ENCODE peak calls at places on chromosomes 5 and 9, in seven cellular contexts. One of them, this sample, is unnamed.
A peak's percentile ranks its signal among the peaks of the same experiment; 100 is the strongest.

GRCh38 chr5:159341914-159342313 is 11.6 kb upstream of the IL12B start:
- DNase-seq in colonic mucosa: peak; percentile 54
- DNase-seq in small intestine: peak; percentile 12
- DNase-seq in A549: peak; percentile 61
- DNase-seq in HCT116: peak; percentile 64
- DNase-seq in CD4-positive, CD25-positive, alpha-beta regulatory T cell: no peak
- DNase-seq in BE2C: peak; percentile 78
- DNase-seq in this sample: peak; percentile 92

GRCh38 chr9:123684393-123685149 is 245.4 kb downstream of the DENND1A start:
- DNase-seq in colonic mucosa: no peak
- DNase-seq in small intestine: no peak
- DNase-seq in A549: no peak
- DNase-seq in HCT116: no peak
- DNase-seq in CD4-positive, CD25-positive, alpha-beta regulatory T cell: no peak
- DNase-seq in BE2C: no peak
- DNase-seq in this sample: no peak

GRCh38 chr5:83494666-83495065 is 23.1 kb downstream of the VCAN start:
- DNase-seq in colonic mucosa: no peak
- DNase-seq in small intestine: no peak
- DNase-seq in A549: no peak
- DNase-seq in HCT116: no peak
- DNase-seq in CD4-positive, CD25-positive, alpha-beta regulatory T cell: no peak
- DNase-seq in BE2C: no peak
- DNase-seq in this sample: no peak

GRCh38 chr5:137361275-137361674 is 137.9 kb downstream of the SPOCK1 start:
- DNase-seq in colonic mucosa: no peak
- DNase-seq in small intestine: no peak
- DNase-seq in A549: no peak
- DNase-seq in HCT116: no peak
- DNase-seq in CD4-positive, CD25-positive, alpha-beta regulatory T cell: no peak
- DNase-seq in BE2C: no peak
- DNase-seq in this sample: no peak

GRCh38 chr9:132631280-132631679 is 38.5 kb downstream of the DDX31 start:
- DNase-seq in colonic mucosa: no peak
- DNase-seq in small intestine: no peak
- DNase-seq in A549: no peak
- DNase-seq in HCT116: no peak
- DNase-seq in CD4-positive, CD25-positive, alpha-beta regulatory T cell: no peak
- DNase-seq in BE2C: no peak
- DNase-seq in this sample: no peak

GRCh38 chr5:16489322-16489791 is 23.8 kb upstream of the ZNF622 start:
- DNase-seq in colonic mucosa: no peak
- DNase-seq in small intestine: peak; percentile 67
- DNase-seq in A549: peak; percentile 45
- DNase-seq in HCT116: peak; percentile 21
- DNase-seq in CD4-positive, CD25-positive, alpha-beta regulatory T cell: no peak
- DNase-seq in BE2C: no peak
- DNase-seq in this sample: no peak

GRCh38 chr9:129548571-129549135 is 72.2 kb downstream of the C9orf50 start:
- DNase-seq in colonic mucosa: no peak
- DNase-seq in small intestine: no peak
- DNase-seq in A549: no peak
- DNase-seq in HCT116: no peak
- DNase-seq in CD4-positive, CD25-positive, alpha-beta regulatory T cell: no peak
- DNase-seq in BE2C: no peak
- DNase-seq in this sample: no peak

GRCh38 chr9:35538361-35539234 is 48.7 kb downstream of the RUSC2 start:
- DNase-seq in colonic mucosa: peak; percentile 40
- DNase-seq in small intestine: no peak
- DNase-seq in A549: no peak
- DNase-seq in HCT116: no peak
- DNase-seq in CD4-positive, CD25-positive, alpha-beta regulatory T cell: no peak
- DNase-seq in BE2C: peak; percentile 81
- DNase-seq in this sample: no peak

GRCh38 chr5:42912184-42912766 is 100.6 kb upstream of the SELENOP start:
- DNase-seq in colonic mucosa: no peak
- DNase-seq in small intestine: no peak
- DNase-seq in A549: peak; percentile 57
- DNase-seq in HCT116: peak; percentile 51
- DNase-seq in CD4-positive, CD25-positive, alpha-beta regulatory T cell: peak; percentile 28
- DNase-seq in BE2C: peak; percentile 40
- DNase-seq in this sample: peak; percentile 62

GRCh38 chr5:60842859-60843692 is 993 bp downstream of the ELOVL7 start:
- DNase-seq in colonic mucosa: peak; percentile 43
- DNase-seq in small intestine: peak; percentile 53
- DNase-seq in A549: peak; percentile 13
- DNase-seq in HCT116: no peak
- DNase-seq in CD4-positive, CD25-positive, alpha-beta regulatory T cell: no peak
- DNase-seq in BE2C: no peak
- DNase-seq in this sample: no peak

GRCh38 chr9:899440-900184 is 58.1 kb downstream of the DMRT1 start:
- DNase-seq in colonic mucosa: peak; percentile 18
- DNase-seq in small intestine: peak; percentile 30
- DNase-seq in A549: no peak
- DNase-seq in HCT116: no peak
- DNase-seq in CD4-positive, CD25-positive, alpha-beta regulatory T cell: no peak
- DNase-seq in BE2C: no peak
- DNase-seq in this sample: no peak

GRCh38 chr5:97476852-97477534 is 293.9 kb upstream of the RIOK2 start:
- DNase-seq in colonic mucosa: no peak
- DNase-seq in small intestine: no peak
- DNase-seq in A549: no peak
- DNase-seq in HCT116: no peak
- DNase-seq in CD4-positive, CD25-positive, alpha-beta regulatory T cell: no peak
- DNase-seq in BE2C: no peak
- DNase-seq in this sample: no peak

GRCh38 chr5:145975361-145976066 is 39.1 kb downstream of the SH3RF2 start:
- DNase-seq in colonic mucosa: peak; percentile 55
- DNase-seq in small intestine: peak; percentile 68
- DNase-seq in A549: no peak
- DNase-seq in HCT116: peak; percentile 86
- DNase-seq in CD4-positive, CD25-positive, alpha-beta regulatory T cell: no peak
- DNase-seq in BE2C: peak; percentile 69
- DNase-seq in this sample: no peak

GRCh38 chr9:20791682-20792081 is 107.6 kb downstream of the FOCAD start:
- DNase-seq in colonic mucosa: no peak
- DNase-seq in small intestine: no peak
- DNase-seq in A549: no peak
- DNase-seq in HCT116: no peak
- DNase-seq in CD4-positive, CD25-positive, alpha-beta regulatory T cell: no peak
- DNase-seq in BE2C: no peak
- DNase-seq in this sample: no peak

GRCh38 chr5:16418471-16418922 is 47.1 kb downstream of the ZNF622 start:
- DNase-seq in colonic mucosa: no peak
- DNase-seq in small intestine: peak; percentile 21
- DNase-seq in A549: no peak
- DNase-seq in HCT116: no peak
- DNase-seq in CD4-positive, CD25-positive, alpha-beta regulatory T cell: no peak
- DNase-seq in BE2C: peak; percentile 89
- DNase-seq in this sample: no peak

GRCh38 chr5:35131723-35132122 is 84.0 kb upstream of the AGXT2 start:
- DNase-seq in colonic mucosa: no peak
- DNase-seq in small intestine: no peak
- DNase-seq in A549: no peak
- DNase-seq in HCT116: no peak
- DNase-seq in CD4-positive, CD25-positive, alpha-beta regulatory T cell: no peak
- DNase-seq in BE2C: no peak
- DNase-seq in this sample: no peak

GRCh38 chr9:87682085-87682484 is 43.8 kb upstream of the CTSL start:
- DNase-seq in colonic mucosa: no peak
- DNase-seq in small intestine: no peak
- DNase-seq in A549: no peak
- DNase-seq in HCT116: no peak
- DNase-seq in CD4-positive, CD25-positive, alpha-beta regulatory T cell: no peak
- DNase-seq in BE2C: no peak
- DNase-seq in this sample: no peak

GRCh38 chr9:14561929-14562386 is 131.3 kb downstream of the ZDHHC21 start:
- DNase-seq in colonic mucosa: no peak
- DNase-seq in small intestine: no peak
- DNase-seq in A549: no peak
- DNase-seq in HCT116: no peak
- DNase-seq in CD4-positive, CD25-positive, alpha-beta regulatory T cell: no peak
- DNase-seq in BE2C: no peak
- DNase-seq in this sample: no peak

GRCh38 chr9:92097997-92098482 is 17.2 kb downstream of the SPTLC1 start:
- DNase-seq in colonic mucosa: peak; percentile 91
- DNase-seq in small intestine: peak; percentile 94
- DNase-seq in A549: no peak
- DNase-seq in HCT116: peak; percentile 93
- DNase-seq in CD4-positive, CD25-positive, alpha-beta regulatory T cell: peak; percentile 25
- DNase-seq in BE2C: no peak
- DNase-seq in this sample: peak; percentile 35

GRCh38 chr9:89120704-89121103 is 57.9 kb downstream of the SHC3 start:
- DNase-seq in colonic mucosa: no peak
- DNase-seq in small intestine: no peak
- DNase-seq in A549: no peak
- DNase-seq in HCT116: no peak
- DNase-seq in CD4-positive, CD25-positive, alpha-beta regulatory T cell: no peak
- DNase-seq in BE2C: no peak
- DNase-seq in this sample: no peak
- H3K4me1 ChIP-seq in colonic mucosa: no peaks in the 10 kb centered on the region
- H3K4me1 ChIP-seq in small intestine: no peaks in the 10 kb centered on the region
- H3K4me1 ChIP-seq in A549: no peaks in the 10 kb centered on the region
- H3K4me1 ChIP-seq in HCT116: no peaks in the 10 kb centered on the region
- H3K4me1 ChIP-seq in CD4-positive, CD25-positive, alpha-beta regulatory T cell: no peaks in the 10 kb centered on the region
- H3K4me1 ChIP-seq in BE2C: no peaks in the 10 kb centered on the region
- H3K4me1 ChIP-seq in this sample: no peaks in the 10 kb centered on the region

DNA sequence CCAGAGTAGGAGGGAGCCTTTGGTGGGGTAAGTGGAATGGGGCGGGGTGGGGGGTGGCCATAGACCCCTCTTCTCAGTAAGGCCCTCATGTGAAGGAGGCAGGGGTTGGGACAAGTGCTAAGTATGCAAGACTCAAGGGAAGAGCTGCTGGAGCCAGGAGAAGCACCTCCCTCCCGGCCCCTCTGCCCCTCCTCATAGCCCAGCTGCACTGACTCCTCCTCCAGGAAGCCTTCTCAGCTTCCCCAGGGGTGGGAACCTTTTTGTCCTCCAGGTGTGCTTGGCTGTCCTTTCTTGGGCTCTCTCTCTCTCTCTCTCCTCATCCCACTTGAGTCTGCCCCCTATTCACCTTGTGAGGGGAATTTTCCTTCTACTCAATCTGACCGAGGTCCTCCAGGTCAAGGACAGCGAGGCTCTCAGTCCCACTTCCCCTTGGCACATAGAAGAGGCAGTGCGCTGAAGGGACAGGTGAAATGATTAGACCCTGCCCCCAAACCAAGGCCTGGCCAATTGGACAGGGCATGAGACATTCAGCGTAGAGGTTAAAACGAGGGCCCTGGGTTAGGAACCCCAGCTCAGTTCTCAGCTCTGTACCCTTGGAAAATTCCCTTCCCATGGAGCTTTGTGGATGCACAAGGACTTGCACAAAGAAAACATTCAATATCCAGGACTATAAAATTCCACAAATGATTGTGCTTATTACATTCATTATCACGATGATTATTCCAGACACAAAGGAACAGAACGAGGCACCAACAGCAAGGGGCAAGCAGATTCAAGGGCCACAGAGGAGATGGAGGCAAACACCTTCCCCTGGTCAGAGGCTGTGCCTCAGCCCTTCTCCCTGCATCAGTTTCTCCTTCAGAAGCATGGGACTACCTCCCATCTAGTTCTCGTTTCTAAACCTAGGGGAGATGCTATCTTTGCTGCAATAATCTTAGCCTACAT is 45.6 kb upstream of the IL17B start:
- DNase-seq in colonic mucosa: no peak
- DNase-seq in small intestine: no peak
- DNase-seq in A549: no peak
- DNase-seq in HCT116: no peak
- DNase-seq in CD4-positive, CD25-positive, alpha-beta regulatory T cell: no peak
- DNase-seq in BE2C: no peak
- DNase-seq in this sample: no peak
- H3K4me3 ChIP-seq in colonic mucosa: no peak overlapping the region
- H3K4me3 ChIP-seq in small intestine: no peak overlapping the region
- H3K4me3 ChIP-seq in A549: no peak overlapping the region
- H3K4me3 ChIP-seq in HCT116: no peak overlapping the region
- H3K4me3 ChIP-seq in CD4-positive, CD25-positive, alpha-beta regulatory T cell: no peak overlapping the region
- H3K4me3 ChIP-seq in BE2C: peak overlapping the region; percentile 41
- H3K4me3 ChIP-seq in this sample: no peak overlapping the region

DNA sequence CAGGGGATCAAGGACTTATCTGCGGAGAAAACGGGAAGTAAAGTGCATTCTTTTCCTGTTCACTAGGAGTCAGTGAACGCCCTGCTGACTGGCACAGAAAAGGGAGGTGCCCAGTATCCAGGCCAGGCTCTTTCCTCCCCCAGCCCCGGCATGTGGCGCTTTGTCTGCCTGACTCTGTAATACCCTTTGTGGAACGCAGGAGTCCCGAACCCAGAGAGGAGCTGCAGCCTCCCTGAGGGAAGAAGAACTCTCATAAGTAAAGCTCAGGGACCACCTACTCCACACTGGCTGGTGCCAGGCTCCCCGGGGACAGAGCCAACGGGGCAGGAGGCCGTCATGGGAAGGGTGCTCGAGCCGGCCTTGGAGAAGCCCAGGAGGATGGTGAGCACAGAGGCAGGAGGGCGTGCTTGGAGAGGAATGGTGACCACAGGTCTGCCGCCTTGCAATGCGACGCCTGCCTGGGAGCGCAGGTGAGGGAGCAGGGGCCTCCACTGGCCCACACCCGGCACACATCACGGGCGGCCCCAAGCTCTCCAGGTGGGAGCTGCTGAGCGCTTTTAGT is 31.5 kb downstream of the VAV2 start:
- DNase-seq in colonic mucosa: peak; percentile 46
- DNase-seq in small intestine: peak; percentile 83
- DNase-seq in A549: no peak
- DNase-seq in HCT116: no peak
- DNase-seq in CD4-positive, CD25-positive, alpha-beta regulatory T cell: no peak
- DNase-seq in BE2C: no peak
- DNase-seq in this sample: no peak
- H3K4me1 ChIP-seq in colonic mucosa: peaks cover 13% of the 10 kb centered on the region
- H3K4me1 ChIP-seq in small intestine: peaks cover 7% of the 10 kb centered on the region
- H3K4me1 ChIP-seq in A549: peaks cover 9% of the 10 kb centered on the region
- H3K4me1 ChIP-seq in HCT116: no peaks in the 10 kb centered on the region
- H3K4me1 ChIP-seq in CD4-positive, CD25-positive, alpha-beta regulatory T cell: peaks cover 4% of the 10 kb centered on the region
- H3K4me1 ChIP-seq in BE2C: peaks cover 55% of the 10 kb centered on the region
- H3K4me1 ChIP-seq in this sample: no peaks in the 10 kb centered on the region

GRCh38 chr9:116153765-116154333 is at the start of gene PAPPA:
- DNase-seq in colonic mucosa: no peak
- DNase-seq in small intestine: no peak
- DNase-seq in A549: no peak
- DNase-seq in HCT116: no peak
- DNase-seq in CD4-positive, CD25-positive, alpha-beta regulatory T cell: no peak
- DNase-seq in BE2C: no peak
- DNase-seq in this sample: no peak

GRCh38 chr9:116154334-116154975 is 864 bp downstream of the PAPPA start:
- DNase-seq in colonic mucosa: no peak
- DNase-seq in small intestine: no peak
- DNase-seq in A549: no peak
- DNase-seq in HCT116: no peak
- DNase-seq in CD4-positive, CD25-positive, alpha-beta regulatory T cell: no peak
- DNase-seq in BE2C: peak; percentile 40
- DNase-seq in this sample: no peak

GRCh38 chr9:116155700-116156045 is 2.1 kb downstream of the PAPPA start:
- DNase-seq in colonic mucosa: no peak
- DNase-seq in small intestine: no peak
- DNase-seq in A549: no peak
- DNase-seq in HCT116: no peak
- DNase-seq in CD4-positive, CD25-positive, alpha-beta regulatory T cell: no peak
- DNase-seq in BE2C: no peak
- DNase-seq in this sample: no peak

GRCh38 chr9:116156621-116157314 is 3.2 kb downstream of the PAPPA start:
- DNase-seq in colonic mucosa: peak; percentile 43
- DNase-seq in small intestine: peak; percentile 12
- DNase-seq in A549: peak; percentile 72
- DNase-seq in HCT116: no peak
- DNase-seq in CD4-positive, CD25-positive, alpha-beta regulatory T cell: no peak
- DNase-seq in BE2C: peak; percentile 36
- DNase-seq in this sample: no peak

GRCh38 chr9:116154976-116155699 is 1.5 kb downstream of the PAPPA start:
- DNase-seq in colonic mucosa: no peak
- DNase-seq in small intestine: no peak
- DNase-seq in A549: no peak
- DNase-seq in HCT116: no peak
- DNase-seq in CD4-positive, CD25-positive, alpha-beta regulatory T cell: no peak
- DNase-seq in BE2C: no peak
- DNase-seq in this sample: no peak
- H3K4me3 ChIP-seq in colonic mucosa: peak overlapping the region; percentile 30
- H3K4me3 ChIP-seq in small intestine: no peak overlapping the region
- H3K4me3 ChIP-seq in A549: peak overlapping the region; percentile 87
- H3K4me3 ChIP-seq in HCT116: no peak overlapping the region
- H3K4me3 ChIP-seq in CD4-positive, CD25-positive, alpha-beta regulatory T cell: no peak overlapping the region
- H3K4me3 ChIP-seq in BE2C: no peak overlapping the region
- H3K4me3 ChIP-seq in this sample: no peak overlapping the region